ENCODE peak calls at places on chromosomes 6 and 20, in seven cellular contexts. One of them, this sample, is unnamed.

GRCh38 chr6:29651413-29652197 is 5.3 kb upstream of the MOG start:
- DNase-seq in vagina: no peak
- DNase-seq in A549: peak
- DNase-seq in Peyer's patch: no peak
- DNase-seq in lower leg skin: no peak
- DNase-seq in IMR-90: peak
- DNase-seq in stomach: no peak
- DNase-seq in this sample: no peak

GRCh38 chr20:39961667-39962066 is 727.4 kb downstream of the MAFB start:
- DNase-seq in IMR-90: no peak
- DNase-seq in lower leg skin: no peak
- DNase-seq in A549: no peak
- DNase-seq in stomach: no peak
- DNase-seq in Peyer's patch: no peak
- DNase-seq in vagina: no peak
- DNase-seq in this sample: no peak

GRCh38 chr6:3227363-3228045 is at the start of gene TUBB2B:
- DNase-seq in IMR-90: peak
- DNase-seq in stomach: no peak
- DNase-seq in A549: no peak
- DNase-seq in vagina: no peak
- DNase-seq in lower leg skin: no peak
- DNase-seq in Peyer's patch: no peak
- DNase-seq in this sample: no peak

GRCh38 chr6:44171899-44172546 is 13.4 kb downstream of the CAPN11 start:
- DNase-seq in A549: no peak
- DNase-seq in vagina: no peak
- DNase-seq in Peyer's patch: no peak
- DNase-seq in lower leg skin: no peak
- DNase-seq in stomach: no peak
- DNase-seq in IMR-90: no peak
- DNase-seq in this sample: no peak

GRCh38 chr20:2387180-2387577 is 6.5 kb downstream of the TGM6 start:
- DNase-seq in Peyer's patch: peak
- DNase-seq in lower leg skin: no peak
- DNase-seq in vagina: no peak
- DNase-seq in A549: peak
- DNase-seq in stomach: no peak
- DNase-seq in IMR-90: peak
- DNase-seq in this sample: no peak

GRCh38 chr20:60057866-60058807 is 99.9 kb downstream of the CDH26 start:
- DNase-seq in vagina: no peak
- DNase-seq in stomach: no peak
- DNase-seq in IMR-90: peak
- DNase-seq in lower leg skin: no peak
- DNase-seq in A549: no peak
- DNase-seq in Peyer's patch: no peak
- DNase-seq in this sample: peak

GRCh38 chr20:24957326-24957996 is 8.4 kb downstream of the CST7 start:
- DNase-seq in lower leg skin: no peak
- DNase-seq in IMR-90: no peak
- DNase-seq in vagina: peak
- DNase-seq in A549: no peak
- DNase-seq in Peyer's patch: peak
- DNase-seq in stomach: peak
- DNase-seq in this sample: no peak

GRCh38 chr6:43221046-43221773 is 8.1 kb downstream of the DNPH1 start:
- DNase-seq in Peyer's patch: no peak
- DNase-seq in stomach: peak
- DNase-seq in IMR-90: no peak
- DNase-seq in vagina: no peak
- DNase-seq in lower leg skin: no peak
- DNase-seq in A549: no peak
- DNase-seq in this sample: no peak

GRCh38 chr6:3366596-3367413 is 90.0 kb downstream of the SLC22A23 start:
- DNase-seq in A549: no peak
- DNase-seq in lower leg skin: no peak
- DNase-seq in Peyer's patch: no peak
- DNase-seq in IMR-90: no peak
- DNase-seq in stomach: no peak
- DNase-seq in vagina: no peak
- DNase-seq in this sample: no peak

GRCh38 chr6:13195826-13196225 is 132.5 kb downstream of the TBC1D7 start:
- DNase-seq in IMR-90: no peak
- DNase-seq in lower leg skin: no peak
- DNase-seq in Peyer's patch: no peak
- DNase-seq in vagina: no peak
- DNase-seq in A549: no peak
- DNase-seq in stomach: no peak
- DNase-seq in this sample: no peak

GRCh38 chr20:40603057-40603651 is 85.9 kb downstream of the MAFB start:
- DNase-seq in A549: no peak
- DNase-seq in stomach: no peak
- DNase-seq in vagina: peak
- DNase-seq in IMR-90: no peak
- DNase-seq in lower leg skin: no peak
- DNase-seq in Peyer's patch: no peak
- DNase-seq in this sample: no peak

GRCh38 chr6:167091149-167092107 is 31.5 kb upstream of the CCR6 start:
- DNase-seq in A549: no peak
- DNase-seq in IMR-90: no peak
- DNase-seq in lower leg skin: no peak
- DNase-seq in stomach: no peak
- DNase-seq in vagina: no peak
- DNase-seq in Peyer's patch: peak
- DNase-seq in this sample: no peak

GRCh38 chr20:19958243-19958642 is 58.9 kb upstream of the NAA20 start:
- DNase-seq in vagina: no peak
- DNase-seq in lower leg skin: peak
- DNase-seq in stomach: no peak
- DNase-seq in IMR-90: no peak
- DNase-seq in Peyer's patch: no peak
- DNase-seq in A549: no peak
- DNase-seq in this sample: no peak

GRCh38 chr6:37576336-37576737 is 76.6 kb upstream of the CCDC167 start:
- DNase-seq in stomach: no peak
- DNase-seq in vagina: no peak
- DNase-seq in A549: peak
- DNase-seq in IMR-90: peak
- DNase-seq in Peyer's patch: no peak
- DNase-seq in lower leg skin: no peak
- DNase-seq in this sample: no peak

DNA sequence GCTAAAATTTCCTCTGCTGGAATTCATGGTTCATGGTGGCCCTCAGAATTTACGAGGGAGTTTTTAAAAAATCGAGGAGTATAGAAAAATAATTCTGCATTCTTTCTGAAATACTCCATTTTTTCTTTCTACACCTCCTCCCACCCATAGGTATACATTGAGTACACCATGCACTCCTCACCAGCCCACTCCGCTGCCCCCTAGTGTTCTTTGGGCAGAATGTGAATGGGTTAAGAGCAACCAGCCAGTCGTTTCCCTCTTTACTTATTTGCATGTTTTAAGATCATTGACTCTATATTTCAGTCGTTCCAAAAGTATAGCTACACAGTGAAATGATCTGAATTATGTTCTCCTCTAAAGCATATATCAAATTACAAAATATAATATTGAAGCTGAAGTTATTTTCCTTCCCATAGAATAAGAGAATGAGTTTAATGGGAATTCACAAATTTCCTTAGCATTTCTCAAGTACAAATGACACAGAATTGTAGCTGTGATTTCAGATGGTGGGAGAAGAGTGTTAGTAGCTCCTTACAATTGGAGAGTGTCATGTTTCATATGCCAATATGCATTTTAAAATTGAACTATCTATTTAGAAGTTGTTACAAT is 977.7 kb upstream of the SLC35B3 start:
- DNase-seq in IMR-90: no peak
- DNase-seq in A549: peak
- DNase-seq in Peyer's patch: peak
- DNase-seq in stomach: peak
- DNase-seq in vagina: no peak
- DNase-seq in lower leg skin: no peak
- DNase-seq in this sample: no peak
- TF ChIP-seq CTCF in IMR-90: peak
- TF ChIP-seq CTCF in A549: no peak
- TF ChIP-seq CTCF in Peyer's patch: peak
- TF ChIP-seq CTCF in stomach: no peak
- TF ChIP-seq CTCF in vagina: no peak
- TF ChIP-seq CTCF in lower leg skin: no peak
- TF ChIP-seq CTCF in this sample: no peak

GRCh38 chr6:158799051-158799792 is 19.9 kb downstream of the EZR start:
- DNase-seq in stomach: peak
- DNase-seq in IMR-90: peak
- DNase-seq in A549: peak
- DNase-seq in Peyer's patch: peak
- DNase-seq in lower leg skin: no peak
- DNase-seq in vagina: no peak
- DNase-seq in this sample: no peak

GRCh38 chr6:158801655-158802294 is 17.4 kb downstream of the EZR start:
- DNase-seq in lower leg skin: no peak
- DNase-seq in A549: no peak
- DNase-seq in vagina: no peak
- DNase-seq in IMR-90: no peak
- DNase-seq in stomach: peak
- DNase-seq in Peyer's patch: peak
- DNase-seq in this sample: peak

GRCh38 chr6:158805698-158806373 is 13.3 kb downstream of the EZR start:
- DNase-seq in A549: no peak
- DNase-seq in IMR-90: no peak
- DNase-seq in lower leg skin: no peak
- DNase-seq in vagina: no peak
- DNase-seq in stomach: peak
- DNase-seq in Peyer's patch: peak
- DNase-seq in this sample: no peak

GRCh38 chr6:158807515-158808441 is 11.4 kb downstream of the EZR start:
- DNase-seq in A549: no peak
- DNase-seq in Peyer's patch: no peak
- DNase-seq in stomach: peak
- DNase-seq in lower leg skin: no peak
- DNase-seq in vagina: no peak
- DNase-seq in IMR-90: no peak
- DNase-seq in this sample: no peak

DNA sequence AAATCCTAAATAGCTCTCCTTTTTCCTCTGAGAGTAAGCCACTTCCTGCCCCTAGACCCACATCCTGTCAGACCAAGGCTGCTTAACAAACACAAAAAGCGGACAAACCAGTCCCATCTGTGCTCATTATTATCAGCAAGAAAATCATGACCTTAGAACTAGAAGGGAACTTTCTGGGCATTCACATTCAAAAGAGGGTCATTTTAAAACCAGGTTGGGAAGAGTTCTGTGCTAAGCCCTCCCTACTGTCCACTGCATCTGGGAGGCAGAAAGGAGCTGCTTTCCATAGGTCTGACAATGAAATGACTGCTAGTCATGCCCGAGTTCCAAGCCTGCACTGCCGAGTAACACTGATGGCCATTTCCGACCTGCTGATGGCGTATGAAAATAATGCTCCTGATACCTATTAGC is 15.4 kb downstream of the EZR start:
- DNase-seq in stomach: peak
- DNase-seq in A549: no peak
- DNase-seq in IMR-90: no peak
- DNase-seq in lower leg skin: no peak
- DNase-seq in vagina: no peak
- DNase-seq in Peyer's patch: peak
- DNase-seq in this sample: no peak
- TF ChIP-seq POLR2A in stomach: no peak
- TF ChIP-seq POLR2A in A549: no peak
- TF ChIP-seq POLR2A in IMR-90: no peak
- TF ChIP-seq POLR2A in lower leg skin: no peak
- TF ChIP-seq POLR2A in vagina: no peak
- TF ChIP-seq POLR2A in Peyer's patch: no peak
- TF ChIP-seq POLR2A in this sample: no peak

DNA sequence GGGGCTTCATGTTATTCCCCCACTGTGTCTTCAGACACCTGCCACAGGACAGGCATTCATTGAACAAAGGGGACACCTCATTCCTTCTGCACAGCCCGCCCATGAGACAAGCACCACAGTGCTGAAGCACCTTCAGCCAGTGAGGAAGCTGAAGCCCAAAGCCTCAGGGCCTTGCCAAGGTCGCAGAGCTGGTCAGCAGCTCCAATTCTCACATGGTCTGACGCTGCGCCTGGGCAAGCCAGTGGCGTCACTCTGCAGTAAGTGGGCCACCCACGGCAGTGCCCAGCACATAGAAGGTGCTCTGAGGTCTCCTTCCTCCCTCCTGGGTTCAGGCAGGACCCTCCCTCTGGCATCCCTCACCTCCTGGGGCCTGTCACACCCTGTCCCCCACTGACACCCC is 43.2 kb downstream of the GRM4 start:
- DNase-seq in lower leg skin: no peak
- DNase-seq in vagina: no peak
- DNase-seq in IMR-90: no peak
- DNase-seq in Peyer's patch: no peak
- DNase-seq in A549: no peak
- DNase-seq in stomach: no peak
- DNase-seq in this sample: no peak
- TF ChIP-seq CTCF in lower leg skin: no peak
- TF ChIP-seq CTCF in vagina: no peak
- TF ChIP-seq CTCF in IMR-90: no peak
- TF ChIP-seq CTCF in Peyer's patch: no peak
- TF ChIP-seq CTCF in A549: no peak
- TF ChIP-seq CTCF in stomach: no peak
- TF ChIP-seq CTCF in this sample: no peak

GRCh38 chr6:157239671-157240058 is 83.7 kb downstream of the TMEM242 start:
- DNase-seq in Peyer's patch: no peak
- DNase-seq in vagina: no peak
- DNase-seq in stomach: no peak
- DNase-seq in IMR-90: no peak
- DNase-seq in A549: no peak
- DNase-seq in lower leg skin: no peak
- DNase-seq in this sample: no peak

GRCh38 chr6:157240960-157241311 is 82.4 kb downstream of the TMEM242 start:
- DNase-seq in stomach: no peak
- DNase-seq in vagina: no peak
- DNase-seq in A549: no peak
- DNase-seq in lower leg skin: no peak
- DNase-seq in IMR-90: no peak
- DNase-seq in Peyer's patch: no peak
- DNase-seq in this sample: no peak

GRCh38 chr6:157240059-157240959 is 83.0 kb downstream of the TMEM242 start:
- DNase-seq in Peyer's patch: peak
- DNase-seq in IMR-90: peak
- DNase-seq in vagina: peak
- DNase-seq in stomach: no peak
- DNase-seq in A549: no peak
- DNase-seq in lower leg skin: peak
- DNase-seq in this sample: peak

GRCh38 chr6:157238346-157238745 is 85.0 kb downstream of the TMEM242 start:
- DNase-seq in A549: no peak
- DNase-seq in lower leg skin: no peak
- DNase-seq in IMR-90: no peak
- DNase-seq in vagina: no peak
- DNase-seq in Peyer's patch: no peak
- DNase-seq in stomach: no peak
- DNase-seq in this sample: no peak

DNA sequence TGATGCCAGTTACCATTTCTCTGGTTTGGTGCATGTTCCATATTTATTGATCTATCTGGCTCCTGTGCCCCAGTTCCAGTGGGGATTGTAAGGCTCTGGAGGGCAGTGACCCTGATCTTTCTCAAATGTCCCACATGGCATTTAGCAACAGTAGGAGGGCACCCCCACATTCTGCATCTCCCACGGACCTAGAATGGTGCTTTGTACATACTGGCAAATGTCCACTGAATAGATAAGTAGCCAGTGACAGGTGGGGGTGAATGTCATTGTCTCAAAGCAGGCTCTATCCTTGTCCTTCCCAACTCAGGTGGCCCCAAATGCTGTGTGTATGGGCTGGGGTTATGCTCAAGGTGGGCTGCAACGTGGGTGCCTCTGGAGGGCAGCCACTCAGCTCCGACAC is 84.2 kb downstream of the TMEM242 start:
- DNase-seq in Peyer's patch: peak
- DNase-seq in A549: no peak
- DNase-seq in IMR-90: no peak
- DNase-seq in lower leg skin: no peak
- DNase-seq in stomach: no peak
- DNase-seq in vagina: no peak
- DNase-seq in this sample: no peak
- TF ChIP-seq POLR2A in Peyer's patch: no peak
- TF ChIP-seq POLR2A in A549: no peak
- TF ChIP-seq POLR2A in IMR-90: no peak
- TF ChIP-seq POLR2A in lower leg skin: no peak
- TF ChIP-seq POLR2A in stomach: no peak
- TF ChIP-seq POLR2A in vagina: no peak
- TF ChIP-seq POLR2A in this sample: no peak